ENCODE peak calls at places on chromosomes 3 and 15, in ten cellular contexts. Y is GM23338, A is HepG2, L is stomach, T is HL-60, I is suprapubic skin, Q is upper lobe of left lung, S is GM12878, F is transverse colon, M is prostate gland. B is an unnamed sample.

GRCh38 chr3:134797816-134798451 is 2.9 kb downstream of the EPHB1 start:
- DNase-seq in Y (no peak), I (no peak), F (no peak), L (no peak), Q (no peak), S (no peak), A (no peak), M (no peak), T (no peak), B (no peak)

GRCh38 chr3:117439812-117440211 is 730.2 kb downstream of the TUSC7 start:
- DNase-seq in L (no peak), F (no peak), Y (peak), T (peak), M (no peak), I (no peak), A (peak), S (no peak), Q (peak), B (no peak)

GRCh38 chr15:76829939-76830338 is 75.2 kb downstream of the SCAPER start:
- DNase-seq in M (no peak), Y (no peak), L (no peak), F (no peak), S (no peak), A (no peak), I (no peak), T (no peak), Q (no peak), B (no peak)

GRCh38 chr3:124363451-124363850 is 366.8 kb upstream of the UMPS start:
- DNase-seq in T (no peak), F (no peak), A (no peak), L (no peak), M (no peak), S (no peak), I (no peak), Y (no peak), Q (no peak), B (no peak)

GRCh38 chr3:169661567-169662214 is 1.8 kb downstream of the MECOM start:
- DNase-seq in A (no peak), Q (peak), S (no peak), Y (peak), M (no peak), F (peak), T (no peak), L (peak), I (no peak), B (peak)

GRCh38 chr3:55203006-55203405 is 275.1 kb upstream of the LRTM1 start:
- DNase-seq in M (no peak), A (no peak), S (no peak), L (no peak), Q (no peak), T (no peak), F (no peak), Y (no peak), I (no peak), B (no peak)

GRCh38 chr3:196120291-196120951 is 38.5 kb upstream of the TFRC start:
- DNase-seq in F (no peak), L (no peak), T (peak), A (no peak), Y (no peak), I (no peak), S (no peak), Q (no peak), M (peak), B (no peak)

GRCh38 chr3:16508242-16508575 is 5.3 kb downstream of the RFTN1 start:
- DNase-seq in I (no peak), Y (no peak), L (no peak), S (no peak), T (no peak), M (no peak), F (no peak), Q (no peak), A (no peak), B (no peak)

GRCh38 chr3:25594007-25594502 is 70.7 kb downstream of the TOP2B start:
- DNase-seq in Y (peak), A (peak), M (no peak), S (no peak), T (no peak), L (no peak), I (no peak), F (no peak), Q (no peak), B (no peak)

GRCh38 chr3:171878441-171879225 is 35.5 kb downstream of the TMEM212 start:
- DNase-seq in Y (peak), T (no peak), I (no peak), M (no peak), Q (no peak), L (no peak), S (no peak), F (no peak), A (peak), B (no peak)

GRCh38 chr3:147419731-147420360 is 10.7 kb downstream of the ZIC1 start:
- DNase-seq in M (no peak), A (no peak), I (no peak), F (no peak), L (no peak), Q (no peak), Y (no peak), T (no peak), S (no peak), B (no peak)

GRCh38 chr3:63279442-63279841 is 1.3 kb downstream of the SYNPR start:
- DNase-seq in A (no peak), S (no peak), Q (no peak), Y (peak), M (no peak), I (no peak), T (no peak), L (no peak), F (no peak), B (no peak)

GRCh38 chr3:59451041-59451763 is 401.4 kb upstream of the CFAP20DC start:
- DNase-seq in S (peak), T (no peak), I (no peak), F (peak), A (no peak), M (no peak), Q (peak), Y (no peak), L (no peak), B (no peak)

GRCh38 chr15:92651877-92652575 is 3.5 kb downstream of the FAM174B start:
- DNase-seq in F (no peak), L (no peak), T (no peak), I (no peak), Q (no peak), S (no peak), A (no peak), Y (no peak), M (no peak), B (no peak)

GRCh38 chr3:192685801-192686200 is 41.5 kb downstream of the FGF12 start:
- DNase-seq in L (no peak), Y (no peak), M (no peak), I (no peak), Q (no peak), S (no peak), F (no peak), T (no peak), A (no peak), B (no peak)

GRCh38 chr15:36972704-36973103 is 127.6 kb downstream of the MEIS2 start:
- DNase-seq in S (no peak), T (no peak), L (no peak), Y (no peak), M (no peak), A (no peak), I (no peak), Q (no peak), F (no peak), B (no peak)

GRCh38 chr3:150349314-150350097 is 58.6 kb upstream of the TSC22D2 start:
- DNase-seq in T (no peak), M (no peak), A (no peak), I (no peak), Y (no peak), S (no peak), Q (peak), F (no peak), L (no peak), B (peak)

GRCh38 chr15:76903251-76903681 is 1.9 kb downstream of the SCAPER start:
- DNase-seq in M (no peak), I (no peak), F (no peak), Y (peak), Q (no peak), L (no peak), T (peak), S (peak), A (peak), B (no peak)

GRCh38 chr3:49619649-49620048 is 54.5 kb upstream of the APEH start:
- DNase-seq in Y (no peak), Q (no peak), L (no peak), M (no peak), T (no peak), S (no peak), I (no peak), A (no peak), F (no peak), B (no peak)

GRCh38 chr15:100703671-100704070 is 101.3 kb downstream of the ASB7 start:
- DNase-seq in T (no peak), M (no peak), F (no peak), L (no peak), Y (no peak), S (peak), A (no peak), I (no peak), Q (no peak), B (peak)

GRCh38 chr3:118102737-118103136 is 931.9 kb downstream of the IGSF11 start:
- DNase-seq in L (no peak), I (no peak), Q (no peak), F (no peak), A (no peak), S (no peak), T (no peak), M (no peak), Y (no peak), B (no peak)

GRCh38 chr3:132418916-132419315 is 1.6 kb downstream of the DNAJC13 start:
- DNase-seq in Y (no peak), L (no peak), I (no peak), S (no peak), Q (no peak), T (peak), F (no peak), A (no peak), M (no peak), B (no peak)

GRCh38 chr15:25789206-25789605 is 73.9 kb downstream of the ATP10A start:
- DNase-seq in I (no peak), Q (no peak), S (no peak), M (no peak), Y (no peak), T (no peak), L (no peak), F (no peak), A (no peak), B (no peak)
- TF ChIP-seq POLR2AphosphoS5 in I (no peak), Q (no peak), S (no peak), M (no peak), Y (no peak), T (no peak), L (no peak), F (no peak), A (no peak), B (no peak)

DNA sequence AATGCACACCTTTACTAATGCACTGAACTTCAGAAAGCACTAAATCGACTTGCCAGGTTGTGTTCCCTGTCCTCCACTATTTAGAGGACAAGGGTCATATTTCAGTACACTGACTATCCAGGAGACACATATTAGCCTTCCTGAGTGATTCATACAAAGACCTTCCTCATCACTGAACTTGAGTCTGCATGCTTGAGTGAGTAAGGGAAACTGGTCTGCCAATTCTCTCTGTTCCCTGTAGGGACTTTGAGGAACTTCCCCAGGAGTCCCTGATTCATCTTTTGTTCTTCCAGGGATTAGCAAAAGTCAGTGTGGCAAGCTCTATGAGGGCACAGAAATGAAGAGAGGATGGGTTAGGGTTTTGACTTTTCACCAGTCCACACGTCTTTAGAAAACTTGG is 565.9 kb downstream of the PDCD6IP start:
- DNase-seq in S (peak), T (no peak), I (no peak), A (no peak), F (no peak), L (no peak), Y (peak), Q (no peak), M (no peak), B (no peak)
- H3K27ac ChIP-seq in S (no peak), T (no peak), I (no peak), A (no peak), F (no peak), L (no peak), Y (no peak), Q (no peak), M (no peak), B (no peak)

DNA sequence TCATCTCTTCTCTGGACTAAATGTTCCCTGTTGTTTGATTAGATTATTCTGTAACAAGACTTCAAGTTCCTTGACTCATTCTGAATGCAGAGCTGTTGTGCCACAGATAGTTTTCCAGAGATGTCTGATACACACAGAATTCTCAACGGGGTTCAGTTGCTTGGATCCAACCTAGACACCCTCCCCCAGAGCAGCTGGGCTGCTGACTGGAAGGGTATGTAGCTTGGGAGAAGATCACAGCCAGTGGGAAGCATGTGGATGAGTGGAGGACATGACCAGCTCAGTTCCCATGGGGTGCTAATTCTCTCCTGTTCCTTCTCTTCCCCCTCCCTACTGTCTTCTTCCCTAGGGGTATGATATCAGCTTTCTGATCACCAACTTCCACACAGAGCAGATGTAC is 6.6 kb upstream of the TTLL3 start:
- DNase-seq in Q (no peak), I (no peak), S (no peak), M (no peak), T (no peak), Y (no peak), A (no peak), F (no peak), L (no peak), B (no peak)
- TF ChIP-seq POLR2AphosphoS5 in Q (no peak), I (no peak), S (peak), M (no peak), T (no peak), Y (no peak), A (no peak), F (no peak), L (no peak), B (no peak)

DNA sequence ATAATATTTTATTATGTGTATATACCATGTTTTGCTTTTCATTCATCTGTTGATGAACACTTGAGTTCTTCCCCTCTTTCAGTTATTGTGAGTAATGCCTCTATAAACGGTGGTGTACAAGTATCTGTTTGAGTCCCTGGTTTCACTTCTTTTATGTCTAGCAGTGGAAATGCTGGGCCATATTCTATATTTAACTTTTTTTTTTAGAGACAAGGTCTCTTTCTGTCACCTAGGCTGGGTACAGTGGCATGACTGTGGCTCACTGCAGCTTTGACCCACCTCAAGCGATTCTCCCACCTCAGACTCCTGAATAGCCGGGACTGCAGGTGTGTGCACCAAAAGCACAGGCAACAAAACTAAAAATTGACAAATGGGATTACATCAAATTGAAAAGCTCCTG is 19.9 kb downstream of the GOLM2 start:
- DNase-seq in S (peak), M (no peak), Y (no peak), L (no peak), I (no peak), Q (no peak), F (no peak), A (no peak), T (no peak), B (no peak)
- H3K27ac ChIP-seq in S (peak), M (no peak), Y (no peak), L (no peak), I (no peak), Q (no peak), F (no peak), A (no peak), T (no peak), B (no peak)

GRCh38 chr3:77079988-77080585 is 40.2 kb downstream of the ROBO2 start:
- DNase-seq in M (no peak), Y (peak), T (no peak), S (no peak), L (no peak), Q (no peak), I (no peak), F (no peak), A (no peak), B (no peak)

GRCh38 chr3:77078279-77078678 is 38.4 kb downstream of the ROBO2 start:
- DNase-seq in M (no peak), S (no peak), F (no peak), A (peak), Y (no peak), L (no peak), T (no peak), I (no peak), Q (no peak), B (no peak)

GRCh38 chr3:77084511-77084910 is 44.6 kb downstream of the ROBO2 start:
- DNase-seq in A (no peak), Q (no peak), T (no peak), L (no peak), S (no peak), F (no peak), Y (no peak), M (no peak), I (no peak), B (no peak)

GRCh38 chr3:77086408-77086807 is 46.5 kb downstream of the ROBO2 start:
- DNase-seq in S (no peak), Q (no peak), M (no peak), A (no peak), L (no peak), I (no peak), Y (no peak), F (no peak), T (no peak), B (no peak)

GRCh38 chr3:77081240-77081661 is 41.4 kb downstream of the ROBO2 start:
- DNase-seq in S (no peak), A (no peak), L (no peak), Q (peak), T (no peak), M (no peak), I (no peak), F (no peak), Y (no peak), B (no peak)
- TF ChIP-seq POLR2AphosphoS5 in S (no peak), A (no peak), L (no peak), Q (no peak), T (no peak), M (no peak), I (no peak), F (no peak), Y (no peak), B (no peak)